ENCODE peak calls at places on chromosomes 11 and 22, in five cellular contexts. T is IMR-90, P is GM06990, Z is lower lobe of right lung, R is K562. G is an unnamed sample.

GRCh38 chr22:26362471-26362870 is 66.6 kb upstream of the ASPHD2 start:
- DNase-seq in P (no peak), Z (no peak), T (peak; percentile 6), R (no peak), G (no peak)

GRCh38 chr22:40015346-40015976 is 20.7 kb downstream of the FAM83F start:
- DNase-seq in T (no peak), R (no peak), P (no peak), Z (no peak), G (no peak)

GRCh38 chr11:27296406-27296994 is 66.5 kb downstream of the CCDC34 start:
- DNase-seq in R (peak; percentile 22), P (no peak), T (peak; percentile 70), Z (no peak), G (peak; percentile 64)

GRCh38 chr11:2799881-2800654 is 85.5 kb downstream of the CDKN1C start:
- DNase-seq in T (no peak), Z (peak; percentile 36), P (no peak), R (peak; percentile 78), G (no peak)

GRCh38 chr11:70737816-70738630 is 339.7 kb downstream of the CTTN start:
- DNase-seq in P (no peak), R (no peak), T (no peak), Z (peak; percentile 25), G (no peak)

GRCh38 chr11:119148855-119149370 is at the start of gene ABCG4:
- DNase-seq in T (no peak), Z (peak; percentile 59), P (no peak), R (peak; percentile 75), G (no peak)

GRCh38 chr11:132054822-132055221 is 684.4 kb downstream of the NTM start:
- DNase-seq in R (no peak), T (peak; percentile 89), Z (no peak), P (no peak), G (peak; percentile 85)

GRCh38 chr22:35930933-35931332 is 97.7 kb downstream of the RBFOX2 start:
- DNase-seq in P (no peak), T (peak; percentile 80), R (peak; percentile 19), Z (no peak), G (peak; percentile 70)

GRCh38 chr22:29002603-29003002 is 59.0 kb downstream of the C22orf31 start:
- DNase-seq in T (no peak), P (no peak), R (no peak), Z (no peak), G (no peak)

GRCh38 chr11:112613051-112613972 is 347.9 kb upstream of the NCAM1 start:
- DNase-seq in Z (no peak), T (peak; percentile 34), R (no peak), P (no peak), G (peak; percentile 36)

GRCh38 chr11:113131036-113131775 is 170.0 kb downstream of the NCAM1 start:
- DNase-seq in R (no peak), Z (no peak), P (no peak), T (no peak), G (no peak)

GRCh38 chr11:92276773-92277172 is 52.2 kb downstream of the FAT3 start:
- DNase-seq in R (no peak), P (no peak), T (peak; percentile 52), Z (no peak), G (no peak)

GRCh38 chr11:34655335-34656008 is 34.6 kb downstream of the EHF start:
- DNase-seq in T (peak; percentile 97), R (no peak), Z (no peak), P (no peak), G (no peak)

GRCh38 chr11:93740031-93740801 is 1.1 kb downstream of the TAF1D start:
- DNase-seq in R (peak; percentile 23), T (peak; percentile 56), P (peak; percentile 59), Z (peak; percentile 56), G (no peak)

GRCh38 chr22:48105254-48105653 is 1342.8 kb downstream of the TBC1D22A start:
- DNase-seq in Z (no peak), R (no peak), T (no peak), P (no peak), G (no peak)

GRCh38 chr11:19049351-19049750 is 11.2 kb downstream of the MRGPRX2 start:
- DNase-seq in T (no peak), Z (no peak), R (no peak), P (no peak), G (no peak)

GRCh38 chr11:78199015-78199652 is 10.4 kb downstream of the USP35 start:
- DNase-seq in T (no peak), P (no peak), Z (no peak), R (no peak), G (no peak)

GRCh38 chr22:25488244-25489020 is 76.0 kb upstream of the GRK3 start:
- DNase-seq in Z (peak; percentile 59), P (no peak), T (peak; percentile 91), R (no peak), G (peak; percentile 75)

GRCh38 chr11:111759778-111760407 is 6.3 kb downstream of the PPP2R1B start:
- DNase-seq in Z (no peak), R (no peak), P (no peak), T (no peak), G (no peak)

GRCh38 chr11:11735586-11735985 is 106.2 kb upstream of the USP47 start:
- DNase-seq in R (no peak), P (no peak), Z (no peak), T (no peak), G (no peak)

GRCh38 chr11:130865772-130866114 is 50.5 kb downstream of the SNX19 start:
- DNase-seq in P (no peak), Z (no peak), T (no peak), R (no peak), G (no peak)

GRCh38 chr11:47189100-47189834 is 3.0 kb upstream of the PACSIN3 start:
- DNase-seq in T (peak; percentile 86), R (no peak), P (no peak), Z (no peak), G (peak; percentile 60)

GRCh38 chr22:46389081-46389480 is 53.6 kb downstream of the TRMU start:
- DNase-seq in P (no peak), R (no peak), T (no peak), Z (no peak), G (no peak)

GRCh38 chr11:20963596-20963995 is 294.2 kb downstream of the NELL1 start:
- DNase-seq in Z (no peak), R (no peak), T (no peak), P (no peak), G (peak; percentile 75)

DNA sequence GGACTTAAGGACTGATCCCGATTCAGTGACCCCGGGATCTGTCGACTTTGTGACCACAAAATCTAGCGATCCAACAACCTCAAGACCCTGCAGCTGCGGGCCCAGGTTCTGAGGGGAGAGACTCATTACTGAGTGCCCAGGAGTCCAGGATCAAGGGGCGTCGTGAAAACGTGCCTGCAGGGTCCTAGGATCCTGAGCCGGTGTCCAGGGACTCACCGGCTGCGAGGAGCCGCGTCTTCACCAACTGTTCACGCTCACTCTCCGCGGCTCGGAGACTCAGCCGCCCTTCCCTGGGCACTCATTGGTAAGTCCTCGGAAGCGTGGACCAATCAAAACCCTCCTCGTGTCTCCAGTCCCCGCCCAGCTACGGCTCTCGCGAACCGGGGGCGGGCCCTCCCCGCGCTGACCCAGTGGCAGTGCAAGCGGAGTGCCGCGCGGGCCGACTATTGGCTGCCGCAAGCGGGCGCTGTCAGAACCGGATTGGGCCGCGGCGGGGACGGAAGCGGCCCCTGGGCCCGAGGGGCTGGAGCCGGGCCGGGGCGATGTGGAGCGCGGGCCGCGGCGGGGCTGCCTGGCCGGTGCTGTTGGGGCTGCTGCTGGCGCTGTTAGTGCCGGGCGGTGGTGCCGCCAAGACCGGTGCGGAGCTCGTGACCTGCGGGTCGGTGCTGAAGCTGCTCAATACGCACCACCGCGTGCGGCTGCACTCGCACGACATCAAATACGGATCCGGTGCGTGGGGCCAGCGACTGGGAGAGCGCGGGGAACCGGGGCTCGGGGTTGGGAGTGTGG is at the start of gene SDF2L1:
- DNase-seq in P (peak; percentile 98), R (peak; percentile 100), T (peak; percentile 99), Z (peak; percentile 99), G (peak; percentile 97)
- TF ChIP-seq CTCF in P (no peak), R (peak; percentile 84), T (no peak), Z (peak; percentile 33), G (no peak)

GRCh38 chr11:45148276-45148675 is 1.8 kb downstream of the PRDM11 start:
- DNase-seq in T (no peak), R (no peak), Z (no peak), P (no peak), G (no peak)
- H3K4me3 ChIP-seq in T (no peak overlapping the region), R (no peak overlapping the region), Z (peak overlapping the region; percentile 81), P (no peak overlapping the region), G (no peak overlapping the region)

GRCh38 chr11:72784662-72785061 is 9.2 kb downstream of the STARD10 start:
- DNase-seq in R (no peak), T (no peak), Z (no peak), P (no peak), G (no peak)
- TF ChIP-seq CTCF in R (no peak), T (no peak), Z (no peak), P (no peak), G (no peak)

GRCh38 chr11:8988329-8989234 is 15.2 kb downstream of the NRIP3 start:
- DNase-seq in T (peak; percentile 65), Z (no peak), P (no peak), R (peak; percentile 82), G (no peak)
- H3K4me3 ChIP-seq in T (no peak overlapping the region), Z (no peak overlapping the region), P (no peak overlapping the region), R (no peak overlapping the region), G (no peak overlapping the region)